ENCODE peak calls at places on chromosomes 11 and 22, in six cellular contexts. H is stimulated activated CD4-positive, alpha-beta T cell treated with anti-CD3 and anti-CD28 coated beads, Interleukin-12 subunit alpha, Interleukin-12 subunit beta, amount 100 ng/mL, for 24 hours; U is GM03348; W is activated T-cell treated with anti-CD3 and anti-CD28 coated beads, Interleukin-2, amount 50 U/mL, for 48 hours; L is activated CD4-positive, alpha-beta T cell treated with anti-CD3 and anti-CD28 coated beads for 36 hours; N is HS-5. M is an unnamed sample.

GRCh38 chr11:34616830-34617504 is 3.9 kb upstream of the EHF start:
- DNase-seq in H (no peak), U (no peak), W (no peak), L (no peak), N (no peak), M (no peak)

GRCh38 chr22:42964994-42965699 is 49.8 kb downstream of the PACSIN2 start:
- DNase-seq in H (no peak), U (no peak), W (peak), L (peak), N (no peak), M (no peak)

GRCh38 chr11:73402834-73403185 is 26.6 kb downstream of the RELT start:
- DNase-seq in H (no peak), U (no peak), W (no peak), L (peak), N (no peak), M (no peak)

GRCh38 chr22:18029686-18030267 is 5.4 kb upstream of the MICAL3 start:
- DNase-seq in H (no peak), U (no peak), W (no peak), L (no peak), N (no peak), M (no peak)

GRCh38 chr11:67118059-67118766 is 850 bp upstream of the KDM2A start:
- DNase-seq in H (no peak), U (peak), W (peak), L (peak), N (no peak), M (peak)

GRCh38 chr11:36233226-36233625 is 56.0 kb downstream of the COMMD9 start:
- DNase-seq in H (no peak), U (no peak), W (no peak), L (no peak), N (no peak), M (no peak)

GRCh38 chr11:66478823-66479740 is 1.2 kb upstream of the DPP3 start:
- DNase-seq in H (no peak), U (peak), W (peak), L (peak), N (no peak), M (peak)

GRCh38 chr11:61955416-61956135 is 5.4 kb downstream of the BEST1 start:
- DNase-seq in H (no peak), U (peak), W (no peak), L (peak), N (no peak), M (no peak)